ENCODE peak calls at places on chromosomes 1 and 21, in seven cellular contexts. S is activated naive CD4-positive, alpha-beta T cell; D is NCI-H1436; G is stimulated activated CD4-positive, alpha-beta T cell treated with anti-CD3 and anti-CD28 coated beads, TNF-alpha, amount 100 ng/mL, for 1 hour; I is GM10248; V is CD8-positive, alpha-beta T cell; R is IMR-90. N is an unnamed sample.

GRCh38 chr21:42199488-42200463 is 19.2 kb upstream of the ABCG1 start:
- DNase-seq in I (no peak), G (no peak), V (no peak), S (no peak), D (no peak), R (peak; percentile 77), N (no peak)

GRCh38 chr1:199353906-199354305 is 673.6 kb upstream of the NR5A2 start:
- DNase-seq in R (no peak), D (no peak), G (no peak), V (no peak), S (no peak), I (no peak), N (no peak)

GRCh38 chr1:909861-910310 is 13.8 kb upstream of the SAMD11 start:
- DNase-seq in D (no peak), I (no peak), V (no peak), G (no peak), R (no peak), S (no peak), N (peak; percentile 3)

GRCh38 chr1:67052741-67053534 is 1.0 kb downstream of the SLC35D1 start:
- DNase-seq in D (no peak), S (peak; percentile 5), G (no peak), I (peak; percentile 15), V (peak; percentile 21), R (peak; percentile 42), N (peak; percentile 23)

GRCh38 chr21:30102881-30103280 is 63.7 kb downstream of the CLDN17 start:
- DNase-seq in G (no peak), I (no peak), V (no peak), S (no peak), D (no peak), R (no peak), N (no peak)

GRCh38 chr1:225425211-225425786 is 2.5 kb downstream of the LBR start:
- DNase-seq in I (no peak), D (no peak), V (no peak), R (peak; percentile 48), G (no peak), S (no peak), N (no peak)

GRCh38 chr1:169041371-169041770 is 65.1 kb upstream of the ATP1B1 start:
- DNase-seq in D (no peak), I (no peak), R (no peak), G (no peak), S (no peak), V (no peak), N (no peak)

GRCh38 chr1:16243936-16244649 is 7.1 kb upstream of the CPLANE2 start:
- DNase-seq in D (peak; percentile 76), I (peak; percentile 78), V (peak; percentile 60), G (peak; percentile 42), S (peak; percentile 27), R (peak; percentile 81), N (peak; percentile 92)

GRCh38 chr1:99004270-99005141 is at the start of gene PLPPR5:
- DNase-seq in G (no peak), R (peak; percentile 19), V (no peak), D (no peak), S (no peak), I (peak; percentile 16), N (no peak)

GRCh38 chr21:32371913-32372314 is 20.9 kb downstream of the URB1 start:
- DNase-seq in I (no peak), V (no peak), S (no peak), G (no peak), R (peak; percentile 83), D (no peak), N (no peak)

GRCh38 chr21:34908424-34909055 is 140.6 kb downstream of the RUNX1 start:
- DNase-seq in D (no peak), S (no peak), R (no peak), G (no peak), I (no peak), V (no peak), N (peak; percentile 39)

GRCh38 chr1:31788825-31789256 is 24.7 kb upstream of the ADGRB2 start:
- DNase-seq in D (no peak), S (no peak), G (no peak), R (peak; percentile 83), I (no peak), V (no peak), N (no peak)

GRCh38 chr1:27267153-27267552 is 32.7 kb downstream of the WDTC1 start:
- DNase-seq in R (no peak), D (no peak), I (no peak), V (no peak), G (no peak), S (no peak), N (no peak)

GRCh38 chr1:15543589-15544568 is 17.2 kb downstream of the DNAJC16 start:
- DNase-seq in R (peak; percentile 67), V (no peak), G (no peak), S (no peak), D (no peak), I (no peak), N (no peak)

GRCh38 chr21:38913120-38913975 is 107.6 kb downstream of the ETS2 start:
- DNase-seq in S (no peak), R (peak; percentile 69), I (no peak), D (peak; percentile 23), V (no peak), G (no peak), N (peak; percentile 63)

GRCh38 chr1:41533016-41533730 is 48.7 kb upstream of the EDN2 start:
- DNase-seq in G (no peak), S (no peak), R (no peak), V (no peak), I (no peak), D (no peak), N (peak; percentile 9)

GRCh38 chr21:39084979-39085729 is 98.1 kb downstream of the PSMG1 start:
- DNase-seq in I (no peak), G (no peak), S (no peak), R (no peak), V (no peak), D (no peak), N (no peak)

GRCh38 chr1:20584890-20585289 is 4.0 kb upstream of the CDA start:
- DNase-seq in V (no peak), D (no peak), R (peak; percentile 24), I (no peak), G (no peak), S (no peak), N (no peak)

GRCh38 chr21:15367061-15367626 is 302.3 kb upstream of the NRIP1 start:
- DNase-seq in G (no peak), S (no peak), V (no peak), D (no peak), I (no peak), R (no peak), N (no peak)

GRCh38 chr1:38138498-38139233 is 92.1 kb upstream of the POU3F1 start:
- DNase-seq in V (no peak), R (peak; percentile 97), I (peak; percentile 7), G (no peak), S (no peak), D (no peak), N (peak; percentile 37)

GRCh38 chr1:81695741-81696140 is 105.0 kb upstream of the ADGRL2 start:
- DNase-seq in R (peak; percentile 81), S (no peak), D (no peak), G (no peak), V (no peak), I (no peak), N (no peak)

GRCh38 chr1:112983540-112984131 is 27.6 kb upstream of the SLC16A1 start:
- DNase-seq in V (no peak), R (no peak), I (no peak), S (no peak), D (no peak), G (no peak), N (no peak)

GRCh38 chr21:22536511-22536910 is 1538.3 kb downstream of the NCAM2 start:
- DNase-seq in S (no peak), I (no peak), D (no peak), V (no peak), G (no peak), R (no peak), N (no peak)

GRCh38 chr1:178774263-178774662 is 49.2 kb downstream of the RALGPS2 start:
- DNase-seq in R (peak; percentile 28), I (no peak), S (no peak), G (no peak), D (peak; percentile 8), V (no peak), N (no peak)

GRCh38 chr1:241202321-241202845 is 154.6 kb downstream of the RGS7 start:
- DNase-seq in R (no peak), D (no peak), I (no peak), G (no peak), S (no peak), V (no peak), N (no peak)

GRCh38 chr1:238690415-238690814 is 696.0 kb upstream of the CHRM3 start:
- DNase-seq in S (no peak), R (peak; percentile 35), V (no peak), G (no peak), D (no peak), I (no peak), N (no peak)